ENCODE peak calls at places on chromosome 5, in four cellular contexts. One of them, this sample, is unnamed.

GRCh38 chr5:150114773-150115408 is 28.5 kb upstream of the CSF1R start:
- DNase-seq in astrocyte: no peak
- DNase-seq in thyroid gland: no peak
- DNase-seq in GM23248: no peak
- DNase-seq in this sample: no peak

GRCh38 chr5:53463909-53464621 is 16.4 kb upstream of the FST start:
- DNase-seq in GM23248: peak
- DNase-seq in astrocyte: peak
- DNase-seq in thyroid gland: no peak
- DNase-seq in this sample: no peak

GRCh38 chr5:130102995-130103394 is 198.7 kb downstream of the CHSY3 start:
- DNase-seq in thyroid gland: no peak
- DNase-seq in GM23248: no peak
- DNase-seq in astrocyte: peak
- DNase-seq in this sample: no peak

GRCh38 chr5:176812269-176813259 is 2.2 kb downstream of the UNC5A start:
- DNase-seq in astrocyte: no peak
- DNase-seq in thyroid gland: no peak
- DNase-seq in GM23248: peak
- DNase-seq in this sample: no peak

GRCh38 chr5:73120222-73121108 is at the start of gene TMEM171:
- DNase-seq in thyroid gland: peak
- DNase-seq in astrocyte: peak
- DNase-seq in GM23248: peak
- DNase-seq in this sample: peak

GRCh38 chr5:145778144-145778900 is 56.8 kb downstream of the PRELID2 start:
- DNase-seq in thyroid gland: no peak
- DNase-seq in astrocyte: no peak
- DNase-seq in GM23248: no peak
- DNase-seq in this sample: no peak

GRCh38 chr5:150069619-150070276 is 16.6 kb downstream of the CSF1R start:
- DNase-seq in astrocyte: no peak
- DNase-seq in thyroid gland: no peak
- DNase-seq in GM23248: no peak
- DNase-seq in this sample: no peak

GRCh38 chr5:125987677-125988255 is 435.4 kb upstream of the GRAMD2B start:
- DNase-seq in thyroid gland: no peak
- DNase-seq in GM23248: no peak
- DNase-seq in astrocyte: no peak
- DNase-seq in this sample: no peak

GRCh38 chr5:151405334-151405872 is 42.0 kb upstream of the SLC36A1 start:
- DNase-seq in thyroid gland: no peak
- DNase-seq in astrocyte: no peak
- DNase-seq in GM23248: no peak
- DNase-seq in this sample: no peak

GRCh38 chr5:144072518-144072927 is 97.9 kb downstream of the YIPF5 start:
- DNase-seq in GM23248: peak
- DNase-seq in astrocyte: peak
- DNase-seq in thyroid gland: no peak
- DNase-seq in this sample: no peak

GRCh38 chr5:168679515-168679920 is 100.3 kb upstream of the PANK3 start:
- DNase-seq in thyroid gland: peak
- DNase-seq in GM23248: peak
- DNase-seq in astrocyte: peak
- DNase-seq in this sample: peak

GRCh38 chr5:146291421-146292074 is 47.1 kb upstream of the POU4F3 start:
- DNase-seq in thyroid gland: no peak
- DNase-seq in astrocyte: peak
- DNase-seq in GM23248: peak
- DNase-seq in this sample: no peak

GRCh38 chr5:145711417-145711816 is 123.7 kb downstream of the PRELID2 start:
- DNase-seq in thyroid gland: no peak
- DNase-seq in GM23248: no peak
- DNase-seq in astrocyte: no peak
- DNase-seq in this sample: peak

GRCh38 chr5:79936644-79937216 is 54.3 kb downstream of the MTX3 start:
- DNase-seq in astrocyte: no peak
- DNase-seq in GM23248: peak
- DNase-seq in thyroid gland: no peak
- DNase-seq in this sample: no peak

GRCh38 chr5:177371705-177372533 is 12.3 kb upstream of the SLC34A1 start:
- DNase-seq in thyroid gland: no peak
- DNase-seq in astrocyte: no peak
- DNase-seq in GM23248: no peak
- DNase-seq in this sample: no peak

GRCh38 chr5:137250421-137250820 is 248.7 kb downstream of the SPOCK1 start:
- DNase-seq in thyroid gland: no peak
- DNase-seq in GM23248: no peak
- DNase-seq in astrocyte: no peak
- DNase-seq in this sample: no peak

GRCh38 chr5:137248476-137248970 is 250.6 kb downstream of the SPOCK1 start:
- DNase-seq in GM23248: peak
- DNase-seq in thyroid gland: no peak
- DNase-seq in astrocyte: no peak
- DNase-seq in this sample: no peak

DNA sequence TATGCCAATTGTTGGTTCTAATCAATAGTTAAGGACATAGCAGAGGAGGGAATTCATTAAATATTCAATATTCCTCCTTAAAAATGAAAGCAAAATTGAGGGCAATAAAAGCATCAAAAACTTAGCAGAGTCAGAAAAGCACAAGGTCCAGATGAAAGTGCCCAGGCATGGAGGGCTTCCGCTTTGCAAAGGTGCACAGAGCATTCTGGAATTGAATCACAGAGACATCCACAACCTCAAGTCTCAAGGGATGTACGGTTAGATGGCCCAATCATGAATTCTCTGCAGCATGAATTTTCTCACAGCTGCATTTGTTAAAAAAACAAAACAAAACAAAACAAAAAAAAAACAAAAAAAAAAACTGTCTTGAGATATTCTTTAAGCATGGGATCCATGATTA is 253.7 kb downstream of the SPOCK1 start:
- DNase-seq in thyroid gland: no peak
- DNase-seq in GM23248: no peak
- DNase-seq in astrocyte: no peak
- DNase-seq in this sample: no peak
- H3K4me3 ChIP-seq in thyroid gland: no peak
- H3K4me3 ChIP-seq in GM23248: no peak
- H3K4me3 ChIP-seq in astrocyte: no peak
- H3K4me3 ChIP-seq in this sample: no peak

DNA sequence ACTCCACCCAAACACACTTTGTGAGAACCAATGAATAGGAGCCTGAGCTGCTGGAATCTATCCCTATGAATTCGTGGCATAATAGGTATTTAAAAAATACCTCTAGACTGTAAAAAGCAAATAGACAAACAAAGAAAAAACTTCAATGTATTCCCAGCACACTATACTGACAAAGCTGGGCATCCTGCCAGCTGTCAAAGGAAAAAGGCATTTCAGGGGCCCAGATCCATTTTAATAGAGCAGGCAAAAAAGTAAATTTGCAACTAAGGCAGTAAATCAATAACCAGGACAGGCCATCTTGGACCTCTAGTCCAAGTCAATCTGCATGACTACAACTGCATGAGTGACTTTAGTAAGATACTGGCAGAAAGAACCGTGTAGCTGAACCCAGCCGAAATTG is 25.6 kb upstream of the LARP1 start:
- DNase-seq in thyroid gland: no peak
- DNase-seq in GM23248: no peak
- DNase-seq in astrocyte: no peak
- DNase-seq in this sample: peak
- H3K27ac ChIP-seq in thyroid gland: no peak
- H3K27ac ChIP-seq in GM23248: no peak
- H3K27ac ChIP-seq in astrocyte: no peak
- H3K27ac ChIP-seq in this sample: no peak

DNA sequence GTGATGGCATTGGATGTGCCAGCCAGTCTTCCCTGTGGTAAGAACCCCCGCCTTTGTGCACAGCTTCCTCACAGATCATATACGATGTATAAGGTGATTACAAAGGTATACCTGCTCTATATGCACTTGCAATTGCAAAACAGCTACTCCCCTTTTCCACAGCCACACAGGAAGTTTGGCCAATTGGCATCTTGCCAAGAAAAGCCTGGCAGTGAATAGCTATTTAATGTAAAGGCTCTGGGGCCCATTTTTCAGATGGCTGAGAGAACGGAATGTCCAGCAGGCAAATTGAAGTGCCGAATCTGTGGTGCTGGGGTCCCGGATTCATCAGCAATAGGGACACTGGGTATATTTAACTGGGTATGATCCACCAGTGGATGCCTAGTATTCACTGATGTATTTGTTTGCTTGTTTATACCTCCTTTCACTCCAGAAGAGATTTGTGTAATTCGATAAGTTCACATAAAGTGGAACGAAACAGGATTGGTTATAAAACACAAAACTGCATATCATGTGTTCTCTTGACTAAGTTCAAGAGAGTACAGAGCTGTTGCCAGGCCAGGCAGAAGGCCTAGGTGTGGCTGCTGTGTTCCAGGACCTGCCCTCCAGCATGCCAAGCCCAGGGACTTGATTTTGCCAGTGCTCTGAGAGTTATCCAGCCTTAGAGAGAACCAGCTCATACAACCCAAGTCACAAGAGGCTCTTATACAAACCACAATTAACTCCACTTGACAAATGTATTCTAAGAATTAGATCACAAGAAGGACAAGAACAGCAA is 27.7 kb upstream of the GABRP start:
- DNase-seq in astrocyte: no peak
- DNase-seq in GM23248: no peak
- DNase-seq in thyroid gland: peak
- DNase-seq in this sample: peak
- H3K4me3 ChIP-seq in astrocyte: no peak
- H3K4me3 ChIP-seq in GM23248: no peak
- H3K4me3 ChIP-seq in thyroid gland: no peak
- H3K4me3 ChIP-seq in this sample: no peak

DNA sequence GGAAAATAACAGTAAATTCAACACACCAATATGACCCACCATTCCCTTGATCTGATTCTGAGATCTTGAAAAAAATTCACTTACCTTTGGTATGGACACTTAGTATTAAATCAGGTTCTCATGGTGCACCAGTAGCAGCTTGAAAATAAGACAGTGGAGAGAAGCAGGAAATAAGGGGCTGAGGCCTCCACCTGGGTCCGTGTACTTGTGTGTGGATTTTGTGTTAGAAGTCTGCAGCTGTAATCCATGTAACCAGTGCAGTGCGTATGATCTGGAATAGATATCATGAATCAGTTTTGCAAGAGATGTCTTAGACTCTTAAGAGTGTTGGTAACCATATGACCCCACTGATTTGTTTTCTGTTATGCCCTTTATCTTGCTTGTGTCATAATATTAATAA is 107.1 kb downstream of the FBXL7 start:
- DNase-seq in astrocyte: no peak
- DNase-seq in thyroid gland: no peak
- DNase-seq in GM23248: no peak
- DNase-seq in this sample: no peak
- H3K27ac ChIP-seq in astrocyte: no peak
- H3K27ac ChIP-seq in thyroid gland: no peak
- H3K27ac ChIP-seq in GM23248: no peak
- H3K27ac ChIP-seq in this sample: no peak

GRCh38 chr5:147902606-147903115 is 3.7 kb downstream of the C5orf46 start:
- DNase-seq in astrocyte: no peak
- DNase-seq in GM23248: no peak
- DNase-seq in thyroid gland: no peak
- DNase-seq in this sample: no peak

GRCh38 chr5:147911427-147911826 is 5.1 kb upstream of the C5orf46 start:
- DNase-seq in GM23248: no peak
- DNase-seq in astrocyte: no peak
- DNase-seq in thyroid gland: peak
- DNase-seq in this sample: peak

GRCh38 chr5:147901555-147901954 is 4.8 kb downstream of the C5orf46 start:
- DNase-seq in thyroid gland: peak
- DNase-seq in GM23248: peak
- DNase-seq in astrocyte: peak
- DNase-seq in this sample: no peak

GRCh38 chr5:147904110-147904509 is 2.2 kb downstream of the C5orf46 start:
- DNase-seq in GM23248: no peak
- DNase-seq in thyroid gland: no peak
- DNase-seq in astrocyte: peak
- DNase-seq in this sample: no peak

DNA sequence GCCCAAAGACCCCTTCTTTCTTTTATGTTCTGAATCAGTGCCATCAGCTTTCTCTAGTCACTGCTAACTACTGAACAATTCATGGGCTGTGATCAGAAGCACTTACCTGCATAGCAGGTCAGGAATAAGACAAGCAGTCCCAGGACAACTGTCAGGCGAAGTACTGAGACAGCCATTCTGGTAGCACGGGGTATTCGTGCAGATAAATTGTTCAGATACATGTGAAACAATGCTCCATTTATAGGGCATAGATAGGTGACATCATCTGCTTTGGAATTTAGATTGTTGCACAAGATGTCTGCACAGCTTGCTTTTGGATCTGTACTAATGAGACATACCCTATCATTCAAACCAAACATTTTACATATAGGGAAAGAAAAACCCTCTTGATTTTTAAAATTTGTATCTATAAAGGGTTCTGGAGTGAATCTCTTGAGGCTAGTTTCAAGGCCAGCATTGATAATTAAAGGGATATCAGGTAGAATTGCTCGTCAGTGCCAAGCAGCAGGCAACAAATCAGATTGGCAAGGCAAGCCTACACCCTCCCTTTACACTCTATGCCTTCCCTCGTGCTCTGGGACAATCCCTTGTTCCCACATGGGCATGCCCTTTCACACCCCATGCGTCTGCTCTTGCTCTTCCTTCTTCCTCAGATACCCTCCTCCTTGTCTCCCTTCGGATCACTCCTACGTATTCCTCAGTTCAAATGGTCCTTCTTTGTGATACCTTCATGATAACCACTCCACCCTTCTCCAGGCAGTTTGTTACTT is at the start of gene C5orf46:
- DNase-seq in GM23248: peak
- DNase-seq in thyroid gland: no peak
- DNase-seq in astrocyte: peak
- DNase-seq in this sample: no peak
- H3K4me3 ChIP-seq in GM23248: no peak
- H3K4me3 ChIP-seq in thyroid gland: no peak
- H3K4me3 ChIP-seq in astrocyte: peak
- H3K4me3 ChIP-seq in this sample: no peak

GRCh38 chr5:3323144-3323543 is 272.5 kb upstream of the IRX1 start:
- DNase-seq in GM23248: no peak
- DNase-seq in thyroid gland: no peak
- DNase-seq in astrocyte: no peak
- DNase-seq in this sample: no peak

GRCh38 chr5:3324421-3325101 is 271.1 kb upstream of the IRX1 start:
- DNase-seq in thyroid gland: no peak
- DNase-seq in astrocyte: no peak
- DNase-seq in GM23248: no peak
- DNase-seq in this sample: no peak

GRCh38 chr5:3321923-3322322 is 273.7 kb upstream of the IRX1 start:
- DNase-seq in astrocyte: no peak
- DNase-seq in GM23248: no peak
- DNase-seq in thyroid gland: no peak
- DNase-seq in this sample: no peak

GRCh38 chr5:3320317-3320865 is 275.2 kb upstream of the IRX1 start:
- DNase-seq in GM23248: peak
- DNase-seq in thyroid gland: no peak
- DNase-seq in astrocyte: peak
- DNase-seq in this sample: no peak

GRCh38 chr5:3322642-3323041 is 273.0 kb upstream of the IRX1 start:
- DNase-seq in thyroid gland: no peak
- DNase-seq in astrocyte: no peak
- DNase-seq in GM23248: no peak
- DNase-seq in this sample: no peak
- H3K27ac ChIP-seq in thyroid gland: no peak
- H3K27ac ChIP-seq in astrocyte: no peak
- H3K27ac ChIP-seq in GM23248: no peak
- H3K27ac ChIP-seq in this sample: no peak